ENCODE peak calls at places on chromosome 10, in five cellular contexts. One of them, this sample, is unnamed. For H3K4me1, the result is how much of the 10 kb centered on the place peaks cover.

GRCh38 chr10:11824376-11824775 is 1.2 kb downstream of the PROSER2 start:
- DNase-seq in aorta: no peak
- DNase-seq in endothelial cell of umbilical vein: peak
- DNase-seq in tibial nerve: no peak
- DNase-seq in pancreas: no peak
- DNase-seq in this sample: no peak

GRCh38 chr10:43940898-43941777 is 292.5 kb upstream of the ZNF32 start:
- DNase-seq in aorta: no peak
- DNase-seq in endothelial cell of umbilical vein: no peak
- DNase-seq in tibial nerve: no peak
- DNase-seq in pancreas: no peak
- DNase-seq in this sample: no peak

GRCh38 chr10:49610015-49610734 is at the start of gene SLC18A3:
- DNase-seq in aorta: peak
- DNase-seq in endothelial cell of umbilical vein: no peak
- DNase-seq in tibial nerve: no peak
- DNase-seq in pancreas: no peak
- DNase-seq in this sample: no peak

GRCh38 chr10:124206616-124207015 is 113.2 kb upstream of the CHST15 start:
- DNase-seq in aorta: no peak
- DNase-seq in endothelial cell of umbilical vein: no peak
- DNase-seq in tibial nerve: no peak
- DNase-seq in pancreas: no peak
- DNase-seq in this sample: no peak

GRCh38 chr10:132444877-132445351 is 47.9 kb downstream of the PWWP2B start:
- DNase-seq in aorta: no peak
- DNase-seq in endothelial cell of umbilical vein: no peak
- DNase-seq in tibial nerve: no peak
- DNase-seq in pancreas: peak
- DNase-seq in this sample: no peak

GRCh38 chr10:17622061-17622460 is 4.9 kb upstream of the HACD1 start:
- DNase-seq in aorta: no peak
- DNase-seq in endothelial cell of umbilical vein: no peak
- DNase-seq in tibial nerve: no peak
- DNase-seq in pancreas: no peak
- DNase-seq in this sample: no peak

GRCh38 chr10:61998937-61999336 is 97.4 kb downstream of the ARID5B start:
- DNase-seq in aorta: no peak
- DNase-seq in endothelial cell of umbilical vein: no peak
- DNase-seq in tibial nerve: no peak
- DNase-seq in pancreas: no peak
- DNase-seq in this sample: no peak

GRCh38 chr10:95356-96115 is 39.7 kb upstream of the ZMYND11 start:
- DNase-seq in aorta: no peak
- DNase-seq in endothelial cell of umbilical vein: no peak
- DNase-seq in tibial nerve: no peak
- DNase-seq in pancreas: no peak
- DNase-seq in this sample: no peak

GRCh38 chr10:4809156-4809555 is 16.9 kb upstream of the AKR1E2 start:
- DNase-seq in aorta: no peak
- DNase-seq in endothelial cell of umbilical vein: no peak
- DNase-seq in tibial nerve: no peak
- DNase-seq in pancreas: no peak
- DNase-seq in this sample: no peak

GRCh38 chr10:35712486-35712885 is 70.4 kb upstream of the FZD8 start:
- DNase-seq in aorta: no peak
- DNase-seq in endothelial cell of umbilical vein: no peak
- DNase-seq in tibial nerve: no peak
- DNase-seq in pancreas: no peak
- DNase-seq in this sample: no peak

GRCh38 chr10:61643316-61643751 is 19.4 kb upstream of the CABCOCO1 start:
- DNase-seq in aorta: no peak
- DNase-seq in endothelial cell of umbilical vein: peak
- DNase-seq in tibial nerve: no peak
- DNase-seq in pancreas: no peak
- DNase-seq in this sample: no peak

GRCh38 chr10:70119623-70120022 is 13.0 kb downstream of the AIFM2 start:
- DNase-seq in aorta: no peak
- DNase-seq in endothelial cell of umbilical vein: no peak
- DNase-seq in tibial nerve: no peak
- DNase-seq in pancreas: no peak
- DNase-seq in this sample: no peak

GRCh38 chr10:62805139-62806092 is 896 bp downstream of the ADO start:
- DNase-seq in aorta: peak
- DNase-seq in endothelial cell of umbilical vein: peak
- DNase-seq in tibial nerve: no peak
- DNase-seq in pancreas: peak
- DNase-seq in this sample: no peak

GRCh38 chr10:11881477-11882417 is 58.6 kb downstream of the PROSER2 start:
- DNase-seq in aorta: peak
- DNase-seq in endothelial cell of umbilical vein: no peak
- DNase-seq in tibial nerve: no peak
- DNase-seq in pancreas: no peak
- DNase-seq in this sample: no peak

GRCh38 chr10:54463644-54464043 is 337.4 kb downstream of the PCDH15 start:
- DNase-seq in aorta: no peak
- DNase-seq in endothelial cell of umbilical vein: no peak
- DNase-seq in tibial nerve: no peak
- DNase-seq in pancreas: no peak
- DNase-seq in this sample: no peak

GRCh38 chr10:43912469-43912868 is 263.8 kb upstream of the ZNF32 start:
- DNase-seq in aorta: no peak
- DNase-seq in endothelial cell of umbilical vein: no peak
- DNase-seq in tibial nerve: no peak
- DNase-seq in pancreas: no peak
- DNase-seq in this sample: no peak

GRCh38 chr10:101569838-101570763 is 18.0 kb downstream of the POLL start:
- DNase-seq in aorta: peak
- DNase-seq in endothelial cell of umbilical vein: peak
- DNase-seq in tibial nerve: peak
- DNase-seq in pancreas: peak
- DNase-seq in this sample: no peak

GRCh38 chr10:18424200-18424599 is 227.2 kb downstream of the NSUN6 start:
- DNase-seq in aorta: no peak
- DNase-seq in endothelial cell of umbilical vein: no peak
- DNase-seq in tibial nerve: no peak
- DNase-seq in pancreas: no peak
- DNase-seq in this sample: no peak

GRCh38 chr10:14562615-14563214 is 212.0 kb downstream of the FAM107B start:
- DNase-seq in aorta: no peak
- DNase-seq in endothelial cell of umbilical vein: no peak
- DNase-seq in tibial nerve: no peak
- DNase-seq in pancreas: no peak
- DNase-seq in this sample: no peak
- H3K4me1 ChIP-seq in aorta: under half
- H3K4me1 ChIP-seq in endothelial cell of umbilical vein: under half
- H3K4me1 ChIP-seq in tibial nerve: under half
- H3K4me1 ChIP-seq in pancreas: under half
- H3K4me1 ChIP-seq in this sample: under half

DNA sequence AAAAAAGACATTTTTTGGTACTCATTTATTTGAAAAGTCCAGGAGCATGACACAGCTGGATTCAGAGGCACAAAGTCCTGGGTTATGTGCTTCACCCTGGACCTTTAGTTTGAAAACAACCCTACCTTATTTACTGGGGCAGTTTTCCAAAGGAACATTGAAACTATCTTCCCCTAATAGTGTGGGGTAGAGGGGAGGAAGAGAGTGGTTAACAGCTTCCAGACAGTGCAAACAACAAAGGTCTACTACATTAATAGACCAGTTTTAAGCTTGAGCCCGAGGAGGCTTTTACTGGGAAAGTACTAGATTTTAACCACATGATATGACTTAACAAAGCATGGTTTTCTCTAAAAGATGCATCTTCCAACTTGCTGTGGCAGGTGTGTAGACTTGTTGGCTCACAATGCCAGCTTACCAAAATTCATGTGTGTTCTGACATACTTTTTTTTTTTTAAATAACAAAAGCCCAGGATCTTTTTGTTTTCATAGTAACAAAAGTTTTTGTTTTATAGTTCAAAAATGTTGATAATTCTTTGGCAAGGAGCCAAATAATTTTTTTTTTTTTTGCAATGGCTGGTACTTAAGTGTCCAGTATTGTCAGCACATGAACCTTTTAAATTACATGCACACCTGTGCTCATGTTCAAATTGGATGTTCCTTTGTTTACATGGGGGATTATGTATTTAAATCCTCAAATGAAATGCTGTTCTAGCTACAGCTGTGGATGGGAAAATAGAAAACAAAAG is 1.8 kb downstream of the GSTO1 start:
- DNase-seq in aorta: no peak
- DNase-seq in endothelial cell of umbilical vein: peak
- DNase-seq in tibial nerve: no peak
- DNase-seq in pancreas: no peak
- DNase-seq in this sample: no peak
- H3K4me3 ChIP-seq in aorta: no peak
- H3K4me3 ChIP-seq in endothelial cell of umbilical vein: peak
- H3K4me3 ChIP-seq in tibial nerve: peak
- H3K4me3 ChIP-seq in pancreas: no peak
- H3K4me3 ChIP-seq in this sample: no peak

GRCh38 chr10:103847346-103847745 is 8.0 kb downstream of the SH3PXD2A start:
- DNase-seq in aorta: no peak
- DNase-seq in endothelial cell of umbilical vein: no peak
- DNase-seq in tibial nerve: no peak
- DNase-seq in pancreas: no peak
- DNase-seq in this sample: no peak
- H3K4me1 ChIP-seq in aorta: under half
- H3K4me1 ChIP-seq in endothelial cell of umbilical vein: under half
- H3K4me1 ChIP-seq in tibial nerve: under half
- H3K4me1 ChIP-seq in pancreas: under half
- H3K4me1 ChIP-seq in this sample: half or more

GRCh38 chr10:13991353-13991752 is 339.4 kb downstream of the FRMD4A start:
- DNase-seq in aorta: no peak
- DNase-seq in endothelial cell of umbilical vein: peak
- DNase-seq in tibial nerve: no peak
- DNase-seq in pancreas: no peak
- DNase-seq in this sample: no peak

GRCh38 chr10:13990392-13990805 is 340.3 kb downstream of the FRMD4A start:
- DNase-seq in aorta: no peak
- DNase-seq in endothelial cell of umbilical vein: peak
- DNase-seq in tibial nerve: peak
- DNase-seq in pancreas: no peak
- DNase-seq in this sample: no peak

GRCh38 chr10:13989616-13990015 is 341.1 kb downstream of the FRMD4A start:
- DNase-seq in aorta: no peak
- DNase-seq in endothelial cell of umbilical vein: peak
- DNase-seq in tibial nerve: no peak
- DNase-seq in pancreas: no peak
- DNase-seq in this sample: no peak

GRCh38 chr10:13993169-13993568 is 337.6 kb downstream of the FRMD4A start:
- DNase-seq in aorta: no peak
- DNase-seq in endothelial cell of umbilical vein: no peak
- DNase-seq in tibial nerve: peak
- DNase-seq in pancreas: no peak
- DNase-seq in this sample: no peak

DNA sequence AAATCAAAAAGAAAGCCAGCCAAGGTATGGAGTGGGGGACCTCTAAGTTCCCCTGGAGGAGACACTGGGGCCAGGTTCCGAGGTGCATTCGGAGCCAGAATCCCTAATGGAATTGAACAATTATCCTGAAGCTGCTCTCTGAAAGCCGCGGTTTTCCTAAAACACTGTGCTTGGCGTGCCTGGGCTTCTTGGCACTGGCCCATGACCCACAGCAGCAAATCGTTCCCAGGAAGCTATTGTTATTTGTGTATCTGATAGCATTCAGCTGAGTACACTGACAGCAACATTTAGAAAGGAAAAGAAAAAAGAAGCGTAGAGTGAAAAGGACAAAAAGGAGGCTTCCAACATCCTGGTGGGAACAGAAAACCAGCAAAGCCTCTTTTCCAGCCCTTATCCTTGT is 339.8 kb downstream of the FRMD4A start:
- DNase-seq in aorta: no peak
- DNase-seq in endothelial cell of umbilical vein: peak
- DNase-seq in tibial nerve: peak
- DNase-seq in pancreas: no peak
- DNase-seq in this sample: no peak
- H3K4me3 ChIP-seq in aorta: no peak
- H3K4me3 ChIP-seq in endothelial cell of umbilical vein: no peak
- H3K4me3 ChIP-seq in tibial nerve: no peak
- H3K4me3 ChIP-seq in pancreas: no peak
- H3K4me3 ChIP-seq in this sample: peak

DNA sequence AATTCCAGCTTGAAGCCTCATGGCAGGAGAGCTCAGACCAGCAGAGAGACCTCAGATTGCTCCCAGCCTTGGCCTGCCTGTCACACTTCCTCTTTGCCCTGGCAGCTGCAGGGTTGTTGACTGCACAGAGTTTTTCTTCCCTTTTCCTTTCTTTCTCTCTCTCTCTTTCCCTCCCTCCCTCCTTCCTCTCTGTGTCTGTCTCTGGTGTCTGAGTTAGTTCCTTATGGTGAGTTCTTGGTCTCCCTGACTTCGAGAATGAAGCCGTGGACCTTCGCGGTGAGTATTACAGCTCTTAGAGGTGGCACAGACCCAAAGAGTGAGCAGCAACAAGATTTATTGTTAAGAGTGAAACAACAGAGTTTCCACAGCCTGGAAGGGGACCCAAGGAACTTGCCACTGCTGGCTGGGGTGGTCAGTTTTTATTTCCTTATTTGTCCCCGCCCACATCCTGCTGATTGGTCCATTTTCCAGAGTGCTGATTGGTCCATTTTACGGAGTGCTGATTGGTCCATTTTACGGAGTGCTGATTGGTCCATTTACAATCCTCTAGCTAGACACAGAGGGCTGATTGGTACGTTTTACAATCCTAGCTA is 266.3 kb downstream of the RPS24 start:
- DNase-seq in aorta: no peak
- DNase-seq in endothelial cell of umbilical vein: peak
- DNase-seq in tibial nerve: no peak
- DNase-seq in pancreas: no peak
- DNase-seq in this sample: no peak
- H3K4me1 ChIP-seq in aorta: under half
- H3K4me1 ChIP-seq in endothelial cell of umbilical vein: under half
- H3K4me1 ChIP-seq in tibial nerve: under half
- H3K4me1 ChIP-seq in pancreas: under half
- H3K4me1 ChIP-seq in this sample: under half

GRCh38 chr10:26699631-26700030 is 2.1 kb downstream of the PDSS1 start:
- DNase-seq in aorta: no peak
- DNase-seq in endothelial cell of umbilical vein: no peak
- DNase-seq in tibial nerve: no peak
- DNase-seq in pancreas: no peak
- DNase-seq in this sample: no peak
- H3K4me3 ChIP-seq in aorta: no peak
- H3K4me3 ChIP-seq in endothelial cell of umbilical vein: no peak
- H3K4me3 ChIP-seq in tibial nerve: no peak
- H3K4me3 ChIP-seq in pancreas: no peak
- H3K4me3 ChIP-seq in this sample: no peak